ENCODE peak calls at places on chromosomes 3 and 15, in nine cellular contexts. One of them, this sample, is unnamed.

GRCh38 chr15:77851086-77851485 is 218.4 kb upstream of the LINGO1 start:
- DNase-seq in naive B cell: no peak
- DNase-seq in cardiac muscle cell: no peak
- DNase-seq in LHCN-M2: no peak
- DNase-seq in activated CD4-positive, alpha-beta T cell treated with anti-CD3 and anti-CD28 coated beads, Interleukin-2, amount 50 U/mL, for 24 hours: no peak
- DNase-seq in fibroblast of pulmonary artery: no peak
- DNase-seq in GF-D8: no peak
- DNase-seq in T-helper 9 cell: no peak
- DNase-seq in left ventricle myocardium inferior: no peak
- DNase-seq in this sample: no peak

GRCh38 chr3:184479426-184480126 is 82.0 kb upstream of the EPHB3 start:
- DNase-seq in naive B cell: no peak
- DNase-seq in cardiac muscle cell: no peak
- DNase-seq in LHCN-M2: no peak
- DNase-seq in activated CD4-positive, alpha-beta T cell treated with anti-CD3 and anti-CD28 coated beads, Interleukin-2, amount 50 U/mL, for 24 hours: no peak
- DNase-seq in fibroblast of pulmonary artery: no peak
- DNase-seq in GF-D8: no peak
- DNase-seq in T-helper 9 cell: no peak
- DNase-seq in left ventricle myocardium inferior: no peak
- DNase-seq in this sample: no peak

GRCh38 chr15:98717942-98718341 is 69.6 kb downstream of the IGF1R start:
- DNase-seq in naive B cell: no peak
- DNase-seq in cardiac muscle cell: no peak
- DNase-seq in LHCN-M2: no peak
- DNase-seq in activated CD4-positive, alpha-beta T cell treated with anti-CD3 and anti-CD28 coated beads, Interleukin-2, amount 50 U/mL, for 24 hours: no peak
- DNase-seq in fibroblast of pulmonary artery: no peak
- DNase-seq in GF-D8: no peak
- DNase-seq in T-helper 9 cell: no peak
- DNase-seq in left ventricle myocardium inferior: no peak
- DNase-seq in this sample: no peak

GRCh38 chr3:187041362-187042061 is 97.8 kb downstream of the RPL39L start:
- DNase-seq in naive B cell: no peak
- DNase-seq in cardiac muscle cell: peak; percentile 84
- DNase-seq in LHCN-M2: no peak
- DNase-seq in activated CD4-positive, alpha-beta T cell treated with anti-CD3 and anti-CD28 coated beads, Interleukin-2, amount 50 U/mL, for 24 hours: no peak
- DNase-seq in fibroblast of pulmonary artery: peak; percentile 74
- DNase-seq in GF-D8: no peak
- DNase-seq in T-helper 9 cell: peak; percentile 16
- DNase-seq in left ventricle myocardium inferior: no peak
- DNase-seq in this sample: no peak

GRCh38 chr3:89971329-89971728 is 863.9 kb downstream of the EPHA3 start:
- DNase-seq in naive B cell: no peak
- DNase-seq in cardiac muscle cell: no peak
- DNase-seq in LHCN-M2: no peak
- DNase-seq in activated CD4-positive, alpha-beta T cell treated with anti-CD3 and anti-CD28 coated beads, Interleukin-2, amount 50 U/mL, for 24 hours: no peak
- DNase-seq in fibroblast of pulmonary artery: no peak
- DNase-seq in GF-D8: no peak
- DNase-seq in T-helper 9 cell: no peak
- DNase-seq in left ventricle myocardium inferior: no peak
- DNase-seq in this sample: no peak

GRCh38 chr15:84894743-84895425 is 10.4 kb downstream of the SLC28A1 start:
- DNase-seq in naive B cell: no peak
- DNase-seq in cardiac muscle cell: no peak
- DNase-seq in LHCN-M2: no peak
- DNase-seq in activated CD4-positive, alpha-beta T cell treated with anti-CD3 and anti-CD28 coated beads, Interleukin-2, amount 50 U/mL, for 24 hours: no peak
- DNase-seq in fibroblast of pulmonary artery: no peak
- DNase-seq in GF-D8: no peak
- DNase-seq in T-helper 9 cell: no peak
- DNase-seq in left ventricle myocardium inferior: no peak
- DNase-seq in this sample: no peak

GRCh38 chr3:41668366-41668765 is 293.5 kb downstream of the ULK4 start:
- DNase-seq in naive B cell: no peak
- DNase-seq in cardiac muscle cell: no peak
- DNase-seq in LHCN-M2: no peak
- DNase-seq in activated CD4-positive, alpha-beta T cell treated with anti-CD3 and anti-CD28 coated beads, Interleukin-2, amount 50 U/mL, for 24 hours: no peak
- DNase-seq in fibroblast of pulmonary artery: no peak
- DNase-seq in GF-D8: no peak
- DNase-seq in T-helper 9 cell: no peak
- DNase-seq in left ventricle myocardium inferior: no peak
- DNase-seq in this sample: no peak

GRCh38 chr15:68596691-68597090 is 17.9 kb downstream of the CORO2B start:
- DNase-seq in naive B cell: no peak
- DNase-seq in cardiac muscle cell: no peak
- DNase-seq in LHCN-M2: no peak
- DNase-seq in activated CD4-positive, alpha-beta T cell treated with anti-CD3 and anti-CD28 coated beads, Interleukin-2, amount 50 U/mL, for 24 hours: no peak
- DNase-seq in fibroblast of pulmonary artery: no peak
- DNase-seq in GF-D8: no peak
- DNase-seq in T-helper 9 cell: no peak
- DNase-seq in left ventricle myocardium inferior: peak; percentile 12
- DNase-seq in this sample: no peak

GRCh38 chr15:61033938-61034792 is 194.9 kb downstream of the RORA start:
- DNase-seq in naive B cell: no peak
- DNase-seq in cardiac muscle cell: no peak
- DNase-seq in LHCN-M2: peak; percentile 4
- DNase-seq in activated CD4-positive, alpha-beta T cell treated with anti-CD3 and anti-CD28 coated beads, Interleukin-2, amount 50 U/mL, for 24 hours: no peak
- DNase-seq in fibroblast of pulmonary artery: no peak
- DNase-seq in GF-D8: no peak
- DNase-seq in T-helper 9 cell: no peak
- DNase-seq in left ventricle myocardium inferior: no peak
- DNase-seq in this sample: no peak

GRCh38 chr3:193852901-193853300 is 259.9 kb downstream of the OPA1 start:
- DNase-seq in naive B cell: no peak
- DNase-seq in cardiac muscle cell: peak; percentile 16
- DNase-seq in LHCN-M2: no peak
- DNase-seq in activated CD4-positive, alpha-beta T cell treated with anti-CD3 and anti-CD28 coated beads, Interleukin-2, amount 50 U/mL, for 24 hours: no peak
- DNase-seq in fibroblast of pulmonary artery: no peak
- DNase-seq in GF-D8: no peak
- DNase-seq in T-helper 9 cell: no peak
- DNase-seq in left ventricle myocardium inferior: no peak
- DNase-seq in this sample: no peak

GRCh38 chr3:32443471-32443870 is 51.8 kb downstream of the CMTM7 start:
- DNase-seq in naive B cell: no peak
- DNase-seq in cardiac muscle cell: peak; percentile 89
- DNase-seq in LHCN-M2: peak; percentile 80
- DNase-seq in activated CD4-positive, alpha-beta T cell treated with anti-CD3 and anti-CD28 coated beads, Interleukin-2, amount 50 U/mL, for 24 hours: no peak
- DNase-seq in fibroblast of pulmonary artery: peak; percentile 86
- DNase-seq in GF-D8: no peak
- DNase-seq in T-helper 9 cell: no peak
- DNase-seq in left ventricle myocardium inferior: no peak
- DNase-seq in this sample: no peak

GRCh38 chr3:127420825-127421224 is 133.0 kb upstream of the PRR20G start:
- DNase-seq in naive B cell: no peak
- DNase-seq in cardiac muscle cell: no peak
- DNase-seq in LHCN-M2: no peak
- DNase-seq in activated CD4-positive, alpha-beta T cell treated with anti-CD3 and anti-CD28 coated beads, Interleukin-2, amount 50 U/mL, for 24 hours: no peak
- DNase-seq in fibroblast of pulmonary artery: no peak
- DNase-seq in GF-D8: no peak
- DNase-seq in T-helper 9 cell: no peak
- DNase-seq in left ventricle myocardium inferior: no peak
- DNase-seq in this sample: peak; percentile 62

GRCh38 chr3:178968996-178969700 is 102.5 kb downstream of the ZMAT3 start:
- DNase-seq in naive B cell: peak; percentile 31
- DNase-seq in cardiac muscle cell: no peak
- DNase-seq in LHCN-M2: no peak
- DNase-seq in activated CD4-positive, alpha-beta T cell treated with anti-CD3 and anti-CD28 coated beads, Interleukin-2, amount 50 U/mL, for 24 hours: no peak
- DNase-seq in fibroblast of pulmonary artery: no peak
- DNase-seq in GF-D8: no peak
- DNase-seq in T-helper 9 cell: no peak
- DNase-seq in left ventricle myocardium inferior: no peak
- DNase-seq in this sample: no peak

GRCh38 chr15:88324241-88325065 is 67.9 kb upstream of the NTRK3 start:
- DNase-seq in naive B cell: no peak
- DNase-seq in cardiac muscle cell: no peak
- DNase-seq in LHCN-M2: no peak
- DNase-seq in activated CD4-positive, alpha-beta T cell treated with anti-CD3 and anti-CD28 coated beads, Interleukin-2, amount 50 U/mL, for 24 hours: no peak
- DNase-seq in fibroblast of pulmonary artery: no peak
- DNase-seq in GF-D8: no peak
- DNase-seq in T-helper 9 cell: no peak
- DNase-seq in left ventricle myocardium inferior: no peak
- DNase-seq in this sample: no peak

GRCh38 chr3:195697582-195698324 is 23.0 kb upstream of the MUC20 start:
- DNase-seq in naive B cell: no peak
- DNase-seq in cardiac muscle cell: peak; percentile 88
- DNase-seq in LHCN-M2: peak; percentile 90
- DNase-seq in activated CD4-positive, alpha-beta T cell treated with anti-CD3 and anti-CD28 coated beads, Interleukin-2, amount 50 U/mL, for 24 hours: no peak
- DNase-seq in fibroblast of pulmonary artery: peak; percentile 90
- DNase-seq in GF-D8: no peak
- DNase-seq in T-helper 9 cell: no peak
- DNase-seq in left ventricle myocardium inferior: no peak
- DNase-seq in this sample: no peak

GRCh38 chr3:149170672-149171071 is 41.2 kb downstream of the HPS3 start:
- DNase-seq in naive B cell: no peak
- DNase-seq in cardiac muscle cell: no peak
- DNase-seq in LHCN-M2: no peak
- DNase-seq in activated CD4-positive, alpha-beta T cell treated with anti-CD3 and anti-CD28 coated beads, Interleukin-2, amount 50 U/mL, for 24 hours: no peak
- DNase-seq in fibroblast of pulmonary artery: no peak
- DNase-seq in GF-D8: no peak
- DNase-seq in T-helper 9 cell: no peak
- DNase-seq in left ventricle myocardium inferior: no peak
- DNase-seq in this sample: no peak

GRCh38 chr3:8143186-8143585 is 358.4 kb upstream of the LMCD1 start:
- DNase-seq in naive B cell: no peak
- DNase-seq in cardiac muscle cell: no peak
- DNase-seq in LHCN-M2: no peak
- DNase-seq in activated CD4-positive, alpha-beta T cell treated with anti-CD3 and anti-CD28 coated beads, Interleukin-2, amount 50 U/mL, for 24 hours: no peak
- DNase-seq in fibroblast of pulmonary artery: no peak
- DNase-seq in GF-D8: no peak
- DNase-seq in T-helper 9 cell: no peak
- DNase-seq in left ventricle myocardium inferior: no peak
- DNase-seq in this sample: no peak

GRCh38 chr3:120460862-120461261 is 10.1 kb upstream of the FSTL1 start:
- DNase-seq in naive B cell: no peak
- DNase-seq in cardiac muscle cell: no peak
- DNase-seq in LHCN-M2: no peak
- DNase-seq in activated CD4-positive, alpha-beta T cell treated with anti-CD3 and anti-CD28 coated beads, Interleukin-2, amount 50 U/mL, for 24 hours: no peak
- DNase-seq in fibroblast of pulmonary artery: no peak
- DNase-seq in GF-D8: no peak
- DNase-seq in T-helper 9 cell: no peak
- DNase-seq in left ventricle myocardium inferior: no peak
- DNase-seq in this sample: no peak

GRCh38 chr3:183587337-183587736 is 31.8 kb upstream of the KLHL6 start:
- DNase-seq in naive B cell: peak; percentile 15
- DNase-seq in cardiac muscle cell: no peak
- DNase-seq in LHCN-M2: peak; percentile 19
- DNase-seq in activated CD4-positive, alpha-beta T cell treated with anti-CD3 and anti-CD28 coated beads, Interleukin-2, amount 50 U/mL, for 24 hours: no peak
- DNase-seq in fibroblast of pulmonary artery: peak; percentile 19
- DNase-seq in GF-D8: peak; percentile 68
- DNase-seq in T-helper 9 cell: no peak
- DNase-seq in left ventricle myocardium inferior: no peak
- DNase-seq in this sample: no peak

GRCh38 chr3:42698911-42699230 is 3.7 kb downstream of the HHATL start:
- DNase-seq in naive B cell: no peak
- DNase-seq in cardiac muscle cell: no peak
- DNase-seq in LHCN-M2: no peak
- DNase-seq in activated CD4-positive, alpha-beta T cell treated with anti-CD3 and anti-CD28 coated beads, Interleukin-2, amount 50 U/mL, for 24 hours: no peak
- DNase-seq in fibroblast of pulmonary artery: no peak
- DNase-seq in GF-D8: no peak
- DNase-seq in T-helper 9 cell: no peak
- DNase-seq in left ventricle myocardium inferior: no peak
- DNase-seq in this sample: no peak

GRCh38 chr3:12430086-12430485 is 54.2 kb upstream of the TSEN2 start:
- DNase-seq in naive B cell: no peak
- DNase-seq in cardiac muscle cell: no peak
- DNase-seq in LHCN-M2: no peak
- DNase-seq in activated CD4-positive, alpha-beta T cell treated with anti-CD3 and anti-CD28 coated beads, Interleukin-2, amount 50 U/mL, for 24 hours: no peak
- DNase-seq in fibroblast of pulmonary artery: no peak
- DNase-seq in GF-D8: no peak
- DNase-seq in T-helper 9 cell: no peak
- DNase-seq in left ventricle myocardium inferior: no peak
- DNase-seq in this sample: no peak

GRCh38 chr3:57910988-57911387 is 97.2 kb upstream of the FLNB start:
- DNase-seq in naive B cell: peak; percentile 6
- DNase-seq in cardiac muscle cell: peak; percentile 22
- DNase-seq in LHCN-M2: peak; percentile 23
- DNase-seq in activated CD4-positive, alpha-beta T cell treated with anti-CD3 and anti-CD28 coated beads, Interleukin-2, amount 50 U/mL, for 24 hours: no peak
- DNase-seq in fibroblast of pulmonary artery: peak; percentile 38
- DNase-seq in GF-D8: no peak
- DNase-seq in T-helper 9 cell: no peak
- DNase-seq in left ventricle myocardium inferior: no peak
- DNase-seq in this sample: no peak

GRCh38 chr3:106345353-106346027 is 476.7 kb upstream of the CBLB start:
- DNase-seq in naive B cell: no peak
- DNase-seq in cardiac muscle cell: peak; percentile 94
- DNase-seq in LHCN-M2: peak; percentile 96
- DNase-seq in activated CD4-positive, alpha-beta T cell treated with anti-CD3 and anti-CD28 coated beads, Interleukin-2, amount 50 U/mL, for 24 hours: no peak
- DNase-seq in fibroblast of pulmonary artery: peak; percentile 90
- DNase-seq in GF-D8: no peak
- DNase-seq in T-helper 9 cell: no peak
- DNase-seq in left ventricle myocardium inferior: no peak
- DNase-seq in this sample: no peak

GRCh38 chr3:16548721-16549120 is 35.2 kb upstream of the RFTN1 start:
- DNase-seq in naive B cell: no peak
- DNase-seq in cardiac muscle cell: peak; percentile 41
- DNase-seq in LHCN-M2: peak; percentile 75
- DNase-seq in activated CD4-positive, alpha-beta T cell treated with anti-CD3 and anti-CD28 coated beads, Interleukin-2, amount 50 U/mL, for 24 hours: no peak
- DNase-seq in fibroblast of pulmonary artery: peak; percentile 53
- DNase-seq in GF-D8: no peak
- DNase-seq in T-helper 9 cell: no peak
- DNase-seq in left ventricle myocardium inferior: no peak
- DNase-seq in this sample: no peak

GRCh38 chr3:150589759-150590158 is 13.4 kb upstream of the SELENOT start:
- DNase-seq in naive B cell: no peak
- DNase-seq in cardiac muscle cell: no peak
- DNase-seq in LHCN-M2: no peak
- DNase-seq in activated CD4-positive, alpha-beta T cell treated with anti-CD3 and anti-CD28 coated beads, Interleukin-2, amount 50 U/mL, for 24 hours: no peak
- DNase-seq in fibroblast of pulmonary artery: no peak
- DNase-seq in GF-D8: no peak
- DNase-seq in T-helper 9 cell: no peak
- DNase-seq in left ventricle myocardium inferior: no peak
- DNase-seq in this sample: no peak

GRCh38 chr15:90686435-90687218 is 30.5 kb upstream of the BLM start:
- DNase-seq in naive B cell: peak; percentile 14
- DNase-seq in cardiac muscle cell: no peak
- DNase-seq in LHCN-M2: peak; percentile 76
- DNase-seq in activated CD4-positive, alpha-beta T cell treated with anti-CD3 and anti-CD28 coated beads, Interleukin-2, amount 50 U/mL, for 24 hours: no peak
- DNase-seq in fibroblast of pulmonary artery: no peak
- DNase-seq in GF-D8: peak; percentile 68
- DNase-seq in T-helper 9 cell: no peak
- DNase-seq in left ventricle myocardium inferior: no peak
- DNase-seq in this sample: no peak

GRCh38 chr3:165839296-165840076 is 2.3 kb upstream of the BCHE start:
- DNase-seq in naive B cell: no peak
- DNase-seq in cardiac muscle cell: no peak
- DNase-seq in LHCN-M2: no peak
- DNase-seq in activated CD4-positive, alpha-beta T cell treated with anti-CD3 and anti-CD28 coated beads, Interleukin-2, amount 50 U/mL, for 24 hours: no peak
- DNase-seq in fibroblast of pulmonary artery: no peak
- DNase-seq in GF-D8: no peak
- DNase-seq in T-helper 9 cell: no peak
- DNase-seq in left ventricle myocardium inferior: no peak
- DNase-seq in this sample: no peak

GRCh38 chr3:153903430-153903829 is 217.8 kb upstream of the ARHGEF26 start:
- DNase-seq in naive B cell: no peak
- DNase-seq in cardiac muscle cell: no peak
- DNase-seq in LHCN-M2: no peak
- DNase-seq in activated CD4-positive, alpha-beta T cell treated with anti-CD3 and anti-CD28 coated beads, Interleukin-2, amount 50 U/mL, for 24 hours: no peak
- DNase-seq in fibroblast of pulmonary artery: no peak
- DNase-seq in GF-D8: no peak
- DNase-seq in T-helper 9 cell: no peak
- DNase-seq in left ventricle myocardium inferior: no peak
- DNase-seq in this sample: no peak

GRCh38 chr3:106573605-106574004 is 704.8 kb upstream of the CBLB start:
- DNase-seq in naive B cell: no peak
- DNase-seq in cardiac muscle cell: no peak
- DNase-seq in LHCN-M2: no peak
- DNase-seq in activated CD4-positive, alpha-beta T cell treated with anti-CD3 and anti-CD28 coated beads, Interleukin-2, amount 50 U/mL, for 24 hours: no peak
- DNase-seq in fibroblast of pulmonary artery: no peak
- DNase-seq in GF-D8: no peak
- DNase-seq in T-helper 9 cell: no peak
- DNase-seq in left ventricle myocardium inferior: no peak
- DNase-seq in this sample: no peak

GRCh38 chr3:98770261-98771039 is 7.3 kb downstream of the ST3GAL6 start:
- DNase-seq in naive B cell: peak; percentile 14
- DNase-seq in cardiac muscle cell: no peak
- DNase-seq in LHCN-M2: no peak
- DNase-seq in activated CD4-positive, alpha-beta T cell treated with anti-CD3 and anti-CD28 coated beads, Interleukin-2, amount 50 U/mL, for 24 hours: no peak
- DNase-seq in fibroblast of pulmonary artery: no peak
- DNase-seq in GF-D8: no peak
- DNase-seq in T-helper 9 cell: no peak
- DNase-seq in left ventricle myocardium inferior: peak; percentile 62
- DNase-seq in this sample: no peak

GRCh38 chr3:16388850-16389411 is 123.9 kb downstream of the OXNAD1 start:
- DNase-seq in naive B cell: no peak
- DNase-seq in cardiac muscle cell: peak; percentile 60
- DNase-seq in LHCN-M2: no peak
- DNase-seq in activated CD4-positive, alpha-beta T cell treated with anti-CD3 and anti-CD28 coated beads, Interleukin-2, amount 50 U/mL, for 24 hours: no peak
- DNase-seq in fibroblast of pulmonary artery: peak; percentile 42
- DNase-seq in GF-D8: no peak
- DNase-seq in T-helper 9 cell: no peak
- DNase-seq in left ventricle myocardium inferior: no peak
- DNase-seq in this sample: no peak